ENCODE peak calls at places on chromosomes 7 and 10, in eight cellular contexts. A, F, J, N, P, L, Z and Y are unnamed samples.
A peak's percentile ranks its signal among the peaks of the same experiment; 100 is the strongest.

GRCh38 chr10:77090381-77091356 is 546.9 kb downstream of the KCNMA1 start:
- DNase-seq in A (no peak), F (no peak), J (no peak), N (no peak), P (no peak), L (no peak), Z (no peak), Y (no peak)

GRCh38 chr7:42151309-42151708 is 85.7 kb downstream of the GLI3 start:
- DNase-seq in A (no peak), F (no peak), J (no peak), N (no peak), P (no peak), L (no peak), Z (no peak), Y (no peak)

GRCh38 chr10:128775743-128776142 is 649.5 kb upstream of the MKI67 start:
- DNase-seq in A (no peak), F (no peak), J (no peak), N (no peak), P (no peak), L (no peak), Z (no peak), Y (no peak)

GRCh38 chr10:62870866-62871265 is 54.7 kb upstream of the EGR2 start:
- DNase-seq in A (no peak), F (no peak), J (no peak), N (no peak), P (no peak), L (no peak), Z (no peak), Y (no peak)

GRCh38 chr7:83697814-83698530 is 49.0 kb upstream of the SEMA3E start:
- DNase-seq in A (no peak), F (no peak), J (no peak), N (no peak), P (no peak), L (no peak), Z (peak; percentile 4), Y (no peak)

GRCh38 chr7:155198901-155199845 is 98.5 kb upstream of the INSIG1 start:
- DNase-seq in A (no peak), F (no peak), J (no peak), N (no peak), P (no peak), L (no peak), Z (no peak), Y (no peak)

GRCh38 chr7:85583225-85583672 is 396.4 kb upstream of the SEMA3D start:
- DNase-seq in A (no peak), F (no peak), J (no peak), N (no peak), P (no peak), L (no peak), Z (no peak), Y (no peak)

GRCh38 chr10:13527864-13528137 is 1.0 kb downstream of the BEND7 start:
- DNase-seq in A (no peak), F (no peak), J (no peak), N (no peak), P (no peak), L (no peak), Z (no peak), Y (peak; percentile 3)

GRCh38 chr10:70348228-70348850 is 34.1 kb downstream of the LRRC20 start:
- DNase-seq in A (peak; percentile 39), F (no peak), J (peak; percentile 22), N (no peak), P (no peak), L (peak; percentile 29), Z (no peak), Y (no peak)

GRCh38 chr10:11742779-11743298 is 657 bp downstream of the ECHDC3 start:
- DNase-seq in A (no peak), F (no peak), J (no peak), N (no peak), P (no peak), L (no peak), Z (no peak), Y (no peak)

GRCh38 chr7:144720139-144720538 is 115.7 kb downstream of the TPK1 start:
- DNase-seq in A (no peak), F (no peak), J (no peak), N (no peak), P (peak; percentile 28), L (no peak), Z (no peak), Y (peak; percentile 96)